ENCODE peak calls at places on chromosomes 3 and 15, in five cellular contexts. T, L, R, H and E are unnamed samples.

GRCh38 chr15:94336817-94337537 is 105.6 kb downstream of the MCTP2 start:
- DNase-seq in H (no peak), T (no peak), L (no peak), R (no peak), E (no peak)

GRCh38 chr3:101383156-101383575 is 62.8 kb upstream of the IMPG2 start:
- DNase-seq in H (peak), R (peak), T (no peak), L (no peak), E (no peak)

GRCh38 chr15:63041982-63042878 is at the start of gene TPM1:
- DNase-seq in H (peak), T (peak), R (peak), L (peak), E (peak)

GRCh38 chr3:59161048-59161447 is 111.2 kb upstream of the CFAP20DC start:
- DNase-seq in R (no peak), H (no peak), T (no peak), L (no peak), E (no peak)

GRCh38 chr3:29612536-29612935 is 331.7 kb downstream of the RBMS3 start:
- DNase-seq in H (no peak), R (no peak), T (no peak), L (no peak), E (no peak)

GRCh38 chr3:46672349-46672695 is 21.2 kb downstream of the ALS2CL start:
- DNase-seq in T (no peak), H (no peak), L (no peak), R (no peak), E (no peak)

GRCh38 chr15:70451861-70452653 is 311.3 kb downstream of the UACA start:
- DNase-seq in R (peak), T (no peak), L (no peak), H (no peak), E (no peak)

GRCh38 chr3:36776436-36776835 is 12.1 kb upstream of the DCLK3 start:
- DNase-seq in L (no peak), R (no peak), H (no peak), T (no peak), E (no peak)

GRCh38 chr3:129934234-129935123 is 40.0 kb upstream of the TRH start:
- DNase-seq in R (peak), H (peak), L (no peak), T (peak), E (no peak)

GRCh38 chr3:140022061-140022781 is 87.2 kb downstream of the CLSTN2 start:
- DNase-seq in R (no peak), L (peak), H (no peak), T (peak), E (peak)

GRCh38 chr15:59687831-59688230 is 1.3 kb downstream of the BNIP2 start:
- DNase-seq in L (no peak), T (peak), R (no peak), H (peak), E (no peak)

GRCh38 chr3:12675115-12675810 is 11.3 kb upstream of the RAF1 start:
- DNase-seq in R (no peak), T (no peak), H (no peak), L (no peak), E (no peak)

GRCh38 chr15:58590901-58591300 is 158.6 kb downstream of the ADAM10 start:
- DNase-seq in R (no peak), L (no peak), T (no peak), H (no peak), E (no peak)

GRCh38 chr15:31482122-31482922 is 155.7 kb downstream of the KLF13 start:
- DNase-seq in L (no peak), T (no peak), R (no peak), H (no peak), E (no peak)

GRCh38 chr3:19025441-19025840 is 122.9 kb upstream of the KCNH8 start:
- DNase-seq in H (no peak), T (no peak), L (no peak), R (no peak), E (no peak)

GRCh38 chr3:114307222-114307840 is 13.5 kb downstream of the TIGIT start:
- DNase-seq in H (no peak), R (no peak), L (no peak), T (no peak), E (no peak)

GRCh38 chr3:101391413-101391812 is 71.0 kb upstream of the IMPG2 start:
- DNase-seq in R (no peak), T (no peak), L (no peak), H (no peak), E (no peak)

GRCh38 chr3:141306922-141307321 is 61.4 kb upstream of the ZBTB38 start:
- DNase-seq in R (no peak), H (no peak), T (no peak), L (no peak), E (no peak)

GRCh38 chr15:66483131-66483566 is 14.4 kb downstream of the SNAPC5 start:
- DNase-seq in H (no peak), L (no peak), R (no peak), T (no peak), E (no peak)

GRCh38 chr3:15820911-15821310 is 23.1 kb upstream of the ANKRD28 start:
- DNase-seq in L (no peak), H (no peak), R (no peak), T (no peak), E (no peak)
- H3K27ac ChIP-seq in L (no peak), H (no peak), R (no peak), T (no peak), E (no peak)

GRCh38 chr3:9401986-9402385 is 4.6 kb downstream of the SETD5 start:
- DNase-seq in L (no peak), T (no peak), H (no peak), R (peak), E (no peak)
- H3K27ac ChIP-seq in L (peak), T (peak), H (peak), R (peak), E (peak)

GRCh38 chr3:120417272-120417911 is 33.4 kb downstream of the FSTL1 start:
- DNase-seq in L (peak), T (peak), R (peak), H (peak), E (peak)
- H3K27ac ChIP-seq in L (peak), T (peak), R (peak), H (peak), E (peak)

GRCh38 chr3:41125258-41125657 is 74.0 kb upstream of the CTNNB1 start:
- DNase-seq in L (no peak), R (no peak), T (no peak), H (no peak), E (no peak)

GRCh38 chr3:41126475-41126874 is 72.8 kb upstream of the CTNNB1 start:
- DNase-seq in L (no peak), R (no peak), H (no peak), T (no peak), E (no peak)

GRCh38 chr3:41129731-41130130 is 69.6 kb upstream of the CTNNB1 start:
- DNase-seq in H (no peak), T (no peak), L (no peak), R (no peak), E (no peak)

GRCh38 chr3:41127414-41127813 is 71.9 kb upstream of the CTNNB1 start:
- DNase-seq in L (no peak), R (no peak), T (no peak), H (no peak), E (no peak)

GRCh38 chr3:41126961-41127360 is 72.3 kb upstream of the CTNNB1 start:
- DNase-seq in H (no peak), L (no peak), T (no peak), R (no peak), E (no peak)
- H3K27ac ChIP-seq in H (no peak), L (no peak), T (no peak), R (no peak), E (no peak)